ENCODE peak calls at places on chromosomes 11 and 22, in five cellular contexts. T is SK-N-SH, I is HepG2, H is GM12878, C is K562. D is an unnamed sample.

GRCh38 chr22:35066768-35067167 is 810 bp downstream of the ISX start:
- DNase-seq in T (no peak), I (no peak), H (no peak), C (no peak), D (no peak)

GRCh38 chr11:102637731-102638130 is 12.6 kb upstream of the MMP20 start:
- DNase-seq in T (no peak), I (no peak), H (no peak), C (no peak), D (no peak)

GRCh38 chr22:50199836-50200332 is 927 bp upstream of the SELENOO start:
- DNase-seq in T (peak), I (no peak), H (no peak), C (no peak), D (no peak)

GRCh38 chr11:35820614-35821013 is 123.2 kb upstream of the LDLRAD3 start:
- DNase-seq in T (no peak), I (no peak), H (no peak), C (no peak), D (no peak)

GRCh38 chr22:27409299-27409698 is 392.3 kb downstream of the MN1 start:
- DNase-seq in T (no peak), I (peak), H (no peak), C (no peak), D (no peak)

GRCh38 chr11:101916422-101916821 is at the start of gene ANGPTL5:
- DNase-seq in T (no peak), I (no peak), H (no peak), C (no peak), D (no peak)

GRCh38 chr22:48265000-48265625 is 1502.7 kb downstream of the TBC1D22A start:
- DNase-seq in T (no peak), I (no peak), H (no peak), C (no peak), D (no peak)

GRCh38 chr11:87006035-87006434 is 31.7 kb upstream of the TMEM135 start:
- DNase-seq in T (no peak), I (no peak), H (no peak), C (no peak), D (no peak)

GRCh38 chr11:57277845-57278720 is 41.0 kb upstream of the APLNR start:
- DNase-seq in T (peak), I (peak), H (no peak), C (peak), D (peak)
- TF ChIP-seq TAF1 in T (no peak), I (no peak), H (no peak), C (no peak), D (no peak)

GRCh38 chr11:73013021-73013420 is 129.1 kb downstream of the FCHSD2 start:
- DNase-seq in T (no peak), I (no peak), H (no peak), C (no peak), D (no peak)

GRCh38 chr11:73019996-73020395 is 122.1 kb downstream of the FCHSD2 start:
- DNase-seq in T (no peak), I (peak), H (no peak), C (no peak), D (no peak)

GRCh38 chr11:73019448-73019847 is 122.7 kb downstream of the FCHSD2 start:
- DNase-seq in T (peak), I (peak), H (no peak), C (no peak), D (no peak)

GRCh38 chr11:73012121-73012863 is 129.8 kb downstream of the FCHSD2 start:
- DNase-seq in T (no peak), I (no peak), H (no peak), C (no peak), D (no peak)

DNA sequence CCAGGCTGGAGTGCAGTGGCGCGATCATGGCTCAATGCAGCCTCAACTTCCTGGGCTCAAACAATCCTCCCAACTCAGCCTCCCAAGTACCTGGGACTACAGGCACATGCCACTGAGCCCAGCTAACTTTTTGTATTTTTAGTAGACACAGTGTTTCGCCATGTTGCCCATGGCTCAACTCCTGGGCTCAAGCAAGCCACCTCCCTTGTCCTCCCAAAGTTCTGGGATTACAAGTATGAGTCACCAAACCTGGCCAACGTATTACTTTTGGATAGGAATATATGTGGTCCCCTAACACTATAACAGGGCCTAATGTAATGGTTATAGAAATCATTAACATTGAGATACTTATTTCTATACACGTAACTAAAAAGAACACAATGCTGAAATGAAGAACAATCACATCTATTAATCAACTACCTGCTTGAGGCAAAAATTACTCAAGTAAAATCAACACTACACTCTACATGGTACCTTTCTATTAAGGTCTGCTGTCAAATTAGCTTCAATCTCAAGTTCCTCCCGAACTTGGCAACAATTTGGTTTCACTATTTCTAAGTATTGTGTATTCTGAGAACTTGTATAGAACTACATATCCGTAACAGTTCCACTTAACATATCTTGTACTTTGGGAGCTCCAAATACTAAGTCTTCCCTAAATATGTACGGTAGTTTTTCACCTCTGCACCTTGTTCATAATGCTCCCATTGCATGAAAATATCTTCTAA is 124.9 kb downstream of the FCHSD2 start:
- DNase-seq in T (no peak), I (no peak), H (no peak), C (no peak), D (no peak)
- TF ChIP-seq TAF1 in T (no peak), I (no peak), H (no peak), C (no peak), D (no peak)

DNA sequence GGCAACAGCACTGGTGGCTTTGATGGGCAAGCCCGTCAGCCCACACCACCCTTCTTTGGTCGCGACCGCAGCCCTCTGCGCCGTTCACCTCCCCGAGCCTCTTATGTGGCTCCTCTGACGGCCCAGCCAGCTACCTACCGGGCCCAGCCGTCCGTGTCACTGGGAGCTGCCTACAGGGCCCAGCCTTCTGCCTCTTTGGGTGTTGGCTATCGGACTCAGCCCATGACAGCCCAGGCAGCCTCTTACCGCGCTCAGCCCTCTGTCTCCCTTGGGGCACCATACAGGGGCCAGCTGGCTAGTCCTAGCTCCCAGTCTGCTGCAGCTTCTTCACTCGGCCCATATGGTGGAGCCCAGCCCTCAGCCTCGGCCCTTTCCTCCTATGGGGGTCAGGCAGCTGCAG is 8.0 kb downstream of the RBM14 start:
- DNase-seq in T (no peak), I (no peak), H (no peak), C (no peak), D (no peak)
- TF ChIP-seq TAF1 in T (no peak), I (no peak), H (no peak), C (no peak), D (no peak)

GRCh38 chr11:11731311-11732083 is 109.7 kb upstream of the GALNT18 start:
- DNase-seq in T (no peak), I (no peak), H (no peak), C (no peak), D (no peak)
- TF ChIP-seq TAF1 in T (no peak), I (no peak), H (no peak), C (no peak), D (no peak)

GRCh38 chr11:123168236-123168635 is 26.8 kb downstream of the CLMP start:
- DNase-seq in T (no peak), I (no peak), H (no peak), C (no peak), D (no peak)

GRCh38 chr11:123168955-123169484 is 26.0 kb downstream of the CLMP start:
- DNase-seq in T (no peak), I (no peak), H (no peak), C (no peak), D (no peak)

GRCh38 chr11:123163621-123164020 is 31.4 kb downstream of the CLMP start:
- DNase-seq in T (no peak), I (no peak), H (no peak), C (no peak), D (no peak)

GRCh38 chr11:123164732-123165450 is 30.2 kb downstream of the CLMP start:
- DNase-seq in T (no peak), I (no peak), H (no peak), C (no peak), D (no peak)

GRCh38 chr11:123166095-123166559 is 28.9 kb downstream of the CLMP start:
- DNase-seq in T (peak), I (no peak), H (no peak), C (no peak), D (no peak)
- TF ChIP-seq TAF1 in T (no peak), I (no peak), H (no peak), C (no peak), D (no peak)

D was measured in GM12891.